ENCODE peak calls at places on chromosomes 1 and 21, in seven cellular contexts. One of them, this sample, is unnamed.

GRCh38 chr1:21868941-21869454 is 56.9 kb downstream of the LDLRAD2 start:
- DNase-seq in SK-N-SH: no peak
- DNase-seq in K562: no peak
- DNase-seq in A549: no peak
- DNase-seq in IMR-90: no peak
- DNase-seq in HepG2: peak; percentile 16
- DNase-seq in GM12878: no peak
- DNase-seq in this sample: no peak

GRCh38 chr1:9653783-9654517 is 2.4 kb downstream of the PIK3CD start:
- DNase-seq in SK-N-SH: no peak
- DNase-seq in K562: no peak
- DNase-seq in A549: no peak
- DNase-seq in IMR-90: no peak
- DNase-seq in HepG2: no peak
- DNase-seq in GM12878: no peak
- DNase-seq in this sample: no peak

GRCh38 chr1:8061210-8061609 is 35.1 kb upstream of the ERRFI1 start:
- DNase-seq in SK-N-SH: no peak
- DNase-seq in K562: no peak
- DNase-seq in A549: peak; percentile 97
- DNase-seq in IMR-90: peak; percentile 97
- DNase-seq in HepG2: peak; percentile 77
- DNase-seq in GM12878: no peak
- DNase-seq in this sample: no peak

GRCh38 chr1:53617382-53618217 is 121.4 kb downstream of the GLIS1 start:
- DNase-seq in SK-N-SH: no peak
- DNase-seq in K562: no peak
- DNase-seq in A549: no peak
- DNase-seq in IMR-90: peak; percentile 94
- DNase-seq in HepG2: no peak
- DNase-seq in GM12878: no peak
- DNase-seq in this sample: no peak

GRCh38 chr1:117570988-117571409 is 34.8 kb upstream of the TENT5C start:
- DNase-seq in SK-N-SH: peak; percentile 3
- DNase-seq in K562: no peak
- DNase-seq in A549: no peak
- DNase-seq in IMR-90: no peak
- DNase-seq in HepG2: no peak
- DNase-seq in GM12878: no peak
- DNase-seq in this sample: no peak

GRCh38 chr1:53367503-53368313 is 39.8 kb upstream of the LRP8 start:
- DNase-seq in SK-N-SH: peak; percentile 58
- DNase-seq in K562: peak; percentile 80
- DNase-seq in A549: no peak
- DNase-seq in IMR-90: no peak
- DNase-seq in HepG2: no peak
- DNase-seq in GM12878: peak; percentile 64
- DNase-seq in this sample: peak; percentile 37

GRCh38 chr1:88877382-88877825 is 14.0 kb downstream of the GTF2B start:
- DNase-seq in SK-N-SH: peak; percentile 23
- DNase-seq in K562: peak; percentile 6
- DNase-seq in A549: peak; percentile 5
- DNase-seq in IMR-90: peak; percentile 61
- DNase-seq in HepG2: peak; percentile 24
- DNase-seq in GM12878: no peak
- DNase-seq in this sample: no peak

GRCh38 chr1:230858918-230859819 is 9.2 kb downstream of the C1orf198 start:
- DNase-seq in SK-N-SH: no peak
- DNase-seq in K562: no peak
- DNase-seq in A549: no peak
- DNase-seq in IMR-90: peak; percentile 84
- DNase-seq in HepG2: no peak
- DNase-seq in GM12878: no peak
- DNase-seq in this sample: no peak

GRCh38 chr1:54888080-54888733 is 1.2 kb upstream of the DHCR24 start:
- DNase-seq in SK-N-SH: no peak
- DNase-seq in K562: no peak
- DNase-seq in A549: no peak
- DNase-seq in IMR-90: no peak
- DNase-seq in HepG2: peak; percentile 99
- DNase-seq in GM12878: no peak
- DNase-seq in this sample: no peak

GRCh38 chr1:178634445-178634844 is 90.6 kb upstream of the RALGPS2 start:
- DNase-seq in SK-N-SH: no peak
- DNase-seq in K562: no peak
- DNase-seq in A549: no peak
- DNase-seq in IMR-90: no peak
- DNase-seq in HepG2: no peak
- DNase-seq in GM12878: no peak
- DNase-seq in this sample: no peak

GRCh38 chr1:231558711-231559205 is 30.3 kb downstream of the TSNAX start:
- DNase-seq in SK-N-SH: no peak
- DNase-seq in K562: no peak
- DNase-seq in A549: no peak
- DNase-seq in IMR-90: no peak
- DNase-seq in HepG2: no peak
- DNase-seq in GM12878: no peak
- DNase-seq in this sample: no peak

GRCh38 chr1:23588749-23589505 is 29.6 kb upstream of the ID3 start:
- DNase-seq in SK-N-SH: no peak
- DNase-seq in K562: no peak
- DNase-seq in A549: no peak
- DNase-seq in IMR-90: no peak
- DNase-seq in HepG2: no peak
- DNase-seq in GM12878: no peak
- DNase-seq in this sample: no peak

GRCh38 chr1:115671176-115672062 is 29.6 kb downstream of the VANGL1 start:
- DNase-seq in SK-N-SH: no peak
- DNase-seq in K562: peak; percentile 23
- DNase-seq in A549: peak; percentile 50
- DNase-seq in IMR-90: peak; percentile 69
- DNase-seq in HepG2: peak; percentile 13
- DNase-seq in GM12878: no peak
- DNase-seq in this sample: no peak

GRCh38 chr1:213415686-213416380 is 364.8 kb downstream of the RPS6KC1 start:
- DNase-seq in SK-N-SH: no peak
- DNase-seq in K562: no peak
- DNase-seq in A549: no peak
- DNase-seq in IMR-90: no peak
- DNase-seq in HepG2: no peak
- DNase-seq in GM12878: no peak
- DNase-seq in this sample: no peak

GRCh38 chr1:174134000-174134659 is 25.2 kb upstream of the RABGAP1L start:
- DNase-seq in SK-N-SH: no peak
- DNase-seq in K562: no peak
- DNase-seq in A549: no peak
- DNase-seq in IMR-90: no peak
- DNase-seq in HepG2: no peak
- DNase-seq in GM12878: no peak
- DNase-seq in this sample: no peak

GRCh38 chr1:94265011-94265422 is 27.6 kb upstream of the ARHGAP29 start:
- DNase-seq in SK-N-SH: no peak
- DNase-seq in K562: no peak
- DNase-seq in A549: no peak
- DNase-seq in IMR-90: no peak
- DNase-seq in HepG2: no peak
- DNase-seq in GM12878: no peak
- DNase-seq in this sample: no peak

GRCh38 chr1:54594463-54594862 is 28.9 kb downstream of the FAM151A start:
- DNase-seq in SK-N-SH: peak; percentile 20
- DNase-seq in K562: no peak
- DNase-seq in A549: no peak
- DNase-seq in IMR-90: no peak
- DNase-seq in HepG2: no peak
- DNase-seq in GM12878: no peak
- DNase-seq in this sample: no peak

GRCh38 chr21:43329361-43330269 is 97.3 kb downstream of the SIK1 start:
- DNase-seq in SK-N-SH: no peak
- DNase-seq in K562: no peak
- DNase-seq in A549: no peak
- DNase-seq in IMR-90: no peak
- DNase-seq in HepG2: no peak
- DNase-seq in GM12878: no peak
- DNase-seq in this sample: no peak

GRCh38 chr21:31729622-31730343 is 2.1 kb downstream of the SCAF4 start:
- DNase-seq in SK-N-SH: no peak
- DNase-seq in K562: no peak
- DNase-seq in A549: no peak
- DNase-seq in IMR-90: no peak
- DNase-seq in HepG2: no peak
- DNase-seq in GM12878: no peak
- DNase-seq in this sample: no peak

GRCh38 chr1:19006000-19006399 is 49.5 kb upstream of the IFFO2 start:
- DNase-seq in SK-N-SH: no peak
- DNase-seq in K562: peak; percentile 11
- DNase-seq in A549: peak; percentile 36
- DNase-seq in IMR-90: no peak
- DNase-seq in HepG2: no peak
- DNase-seq in GM12878: no peak
- DNase-seq in this sample: no peak

GRCh38 chr1:9753121-9753531 is 70.6 kb downstream of the CLSTN1 start:
- DNase-seq in SK-N-SH: no peak
- DNase-seq in K562: peak; percentile 30
- DNase-seq in A549: no peak
- DNase-seq in IMR-90: peak; percentile 86
- DNase-seq in HepG2: no peak
- DNase-seq in GM12878: no peak
- DNase-seq in this sample: no peak

GRCh38 chr1:7755448-7755847 is 15.6 kb upstream of the VAMP3 start:
- DNase-seq in SK-N-SH: peak; percentile 37
- DNase-seq in K562: no peak
- DNase-seq in A549: peak; percentile 17
- DNase-seq in IMR-90: peak; percentile 15
- DNase-seq in HepG2: peak; percentile 34
- DNase-seq in GM12878: no peak
- DNase-seq in this sample: no peak

GRCh38 chr1:62601412-62601971 is 4.2 kb downstream of the ANGPTL3 start:
- DNase-seq in SK-N-SH: no peak
- DNase-seq in K562: no peak
- DNase-seq in A549: no peak
- DNase-seq in IMR-90: peak; percentile 80
- DNase-seq in HepG2: no peak
- DNase-seq in GM12878: no peak
- DNase-seq in this sample: no peak

GRCh38 chr21:41611441-41611840 is 103.5 kb upstream of the TMPRSS2 start:
- DNase-seq in SK-N-SH: no peak
- DNase-seq in K562: no peak
- DNase-seq in A549: no peak
- DNase-seq in IMR-90: no peak
- DNase-seq in HepG2: no peak
- DNase-seq in GM12878: no peak
- DNase-seq in this sample: no peak

GRCh38 chr21:41612674-41613250 is 104.8 kb upstream of the TMPRSS2 start:
- DNase-seq in SK-N-SH: peak; percentile 79
- DNase-seq in K562: peak; percentile 71
- DNase-seq in A549: peak; percentile 75
- DNase-seq in IMR-90: peak; percentile 90
- DNase-seq in HepG2: peak; percentile 15
- DNase-seq in GM12878: no peak
- DNase-seq in this sample: no peak

GRCh38 chr21:41613421-41613998 is 105.6 kb upstream of the TMPRSS2 start:
- DNase-seq in SK-N-SH: no peak
- DNase-seq in K562: no peak
- DNase-seq in A549: no peak
- DNase-seq in IMR-90: no peak
- DNase-seq in HepG2: no peak
- DNase-seq in GM12878: no peak
- DNase-seq in this sample: no peak

GRCh38 chr21:41611966-41612606 is 104.1 kb upstream of the TMPRSS2 start:
- DNase-seq in SK-N-SH: no peak
- DNase-seq in K562: peak; percentile 43
- DNase-seq in A549: peak; percentile 67
- DNase-seq in IMR-90: peak; percentile 15
- DNase-seq in HepG2: peak; percentile 28
- DNase-seq in GM12878: no peak
- DNase-seq in this sample: no peak

GRCh38 chr21:41610042-41610839 is 102.3 kb upstream of the TMPRSS2 start:
- DNase-seq in SK-N-SH: peak; percentile 70
- DNase-seq in K562: peak; percentile 74
- DNase-seq in A549: peak; percentile 48
- DNase-seq in IMR-90: peak; percentile 64
- DNase-seq in HepG2: peak; percentile 60
- DNase-seq in GM12878: no peak
- DNase-seq in this sample: no peak
- TF ChIP-seq RFX5 in SK-N-SH: no peak
- TF ChIP-seq RFX5 in K562: no peak
- TF ChIP-seq RFX5 in A549: no peak
- TF ChIP-seq RFX5 in IMR-90: no peak
- TF ChIP-seq RFX5 in HepG2: no peak
- TF ChIP-seq RFX5 in GM12878: no peak
- TF ChIP-seq RFX5 in this sample: no peak

GRCh38 chr1:245663841-245664240 is 509.1 kb downstream of the KIF26B start:
- DNase-seq in SK-N-SH: no peak
- DNase-seq in K562: no peak
- DNase-seq in A549: no peak
- DNase-seq in IMR-90: no peak
- DNase-seq in HepG2: no peak
- DNase-seq in GM12878: no peak
- DNase-seq in this sample: no peak
- TF ChIP-seq RFX5 in SK-N-SH: no peak
- TF ChIP-seq RFX5 in K562: no peak
- TF ChIP-seq RFX5 in A549: no peak
- TF ChIP-seq RFX5 in IMR-90: no peak
- TF ChIP-seq RFX5 in HepG2: no peak
- TF ChIP-seq RFX5 in GM12878: no peak
- TF ChIP-seq RFX5 in this sample: no peak

GRCh38 chr1:67162954-67163353 is 3.3 kb upstream of the IL23R start:
- DNase-seq in SK-N-SH: no peak
- DNase-seq in K562: no peak
- DNase-seq in A549: peak; percentile 37
- DNase-seq in IMR-90: peak; percentile 67
- DNase-seq in HepG2: peak; percentile 6
- DNase-seq in GM12878: no peak
- DNase-seq in this sample: no peak
- TF ChIP-seq RFX5 in SK-N-SH: no peak
- TF ChIP-seq RFX5 in K562: no peak
- TF ChIP-seq RFX5 in A549: no peak
- TF ChIP-seq RFX5 in IMR-90: no peak
- TF ChIP-seq RFX5 in HepG2: no peak
- TF ChIP-seq RFX5 in GM12878: no peak
- TF ChIP-seq RFX5 in this sample: no peak

GRCh38 chr1:86756062-86756406 is 51.7 kb downstream of the SH3GLB1 start:
- DNase-seq in SK-N-SH: no peak
- DNase-seq in K562: peak; percentile 32
- DNase-seq in A549: no peak
- DNase-seq in IMR-90: no peak
- DNase-seq in HepG2: no peak
- DNase-seq in GM12878: no peak
- DNase-seq in this sample: no peak
- TF ChIP-seq RFX5 in SK-N-SH: no peak
- TF ChIP-seq RFX5 in K562: no peak
- TF ChIP-seq RFX5 in A549: no peak
- TF ChIP-seq RFX5 in IMR-90: no peak
- TF ChIP-seq RFX5 in HepG2: no peak
- TF ChIP-seq RFX5 in GM12878: no peak
- TF ChIP-seq RFX5 in this sample: no peak

This sample was measured in H1.